ENCODE peak calls at places on chromosome 16, in six cellular contexts. F is Peyer's patch; L is fibroblast of lung; N is GM13977; P is activated naive CD8-positive, alpha-beta T cell treated with anti-CD3 and anti-CD28 coated beads, Interleukin-2, amount 50 U/mL, for 16 hours; J is NCI-H510A. H is an unnamed sample.

GRCh38 chr16:19463468-19464315 is 46.0 kb downstream of the TMC5 start:
- DNase-seq in F (no peak), L (no peak), N (no peak), P (no peak), J (peak; percentile 99), H (no peak)

GRCh38 chr16:3573146-3573815 is 3.9 kb downstream of the NLRC3 start:
- DNase-seq in F (no peak), L (no peak), N (no peak), P (no peak), J (no peak), H (no peak)

GRCh38 chr16:85285681-85286065 is 173.4 kb upstream of the CIBAR2 start:
- DNase-seq in F (no peak), L (peak; percentile 25), N (no peak), P (no peak), J (no peak), H (no peak)

GRCh38 chr16:9870962-9871361 is 311.3 kb downstream of the GRIN2A start:
- DNase-seq in F (no peak), L (no peak), N (no peak), P (no peak), J (no peak), H (no peak)

GRCh38 chr16:1123525-1124230 is 27.6 kb upstream of the C1QTNF8 start:
- DNase-seq in F (no peak), L (no peak), N (no peak), P (no peak), J (no peak), H (no peak)

GRCh38 chr16:74279266-74279665 is 17.3 kb upstream of the PSMD7 start:
- DNase-seq in F (no peak), L (no peak), N (no peak), P (no peak), J (no peak), H (no peak)

GRCh38 chr16:28497861-28498599 is 3.6 kb downstream of the APOBR start:
- DNase-seq in F (no peak), L (no peak), N (peak; percentile 9), P (no peak), J (no peak), H (no peak)

GRCh38 chr16:10770907-10771306 is 27.3 kb downstream of the NUBP1 start:
- DNase-seq in F (no peak), L (no peak), N (no peak), P (no peak), J (no peak), H (no peak)

GRCh38 chr16:59392911-59393310 is 658.8 kb upstream of the GOT2 start:
- DNase-seq in F (no peak), L (peak; percentile 85), N (no peak), P (no peak), J (no peak), H (no peak)